ENCODE peak calls at places on chromosomes 12 and 14, in four cellular contexts. O is astrocyte of the spinal cord, D is A549, K is B cell. M is an unnamed sample.
A peak's percentile ranks its signal among the peaks of the same experiment; 100 is the strongest.

GRCh38 chr12:23543767-23544166 is 405.7 kb downstream of the SOX5 start:
- DNase-seq in K (no peak), O (no peak), D (no peak), M (no peak)

GRCh38 chr12:100995201-100995600 is 200.6 kb downstream of the ANO4 start:
- DNase-seq in O (peak; percentile 23), K (no peak), D (no peak), M (peak; percentile 21)

GRCh38 chr12:114841557-114842251 is 157.7 kb upstream of the TBX3 start:
- DNase-seq in O (no peak), K (no peak), D (no peak), M (no peak)

GRCh38 chr14:36676236-36676635 is 14.6 kb downstream of the PAX9 start:
- DNase-seq in K (no peak), D (no peak), O (no peak), M (no peak)

GRCh38 chr14:52399886-52400599 is 85.9 kb downstream of the PTGER2 start:
- DNase-seq in O (peak; percentile 54), D (no peak), K (no peak), M (no peak)

GRCh38 chr14:103033744-103034143 is 23.6 kb downstream of the CDC42BPB start:
- DNase-seq in K (no peak), O (no peak), D (peak; percentile 40), M (no peak)

GRCh38 chr12:2384029-2384386 is 331.2 kb downstream of the CACNA1C start:
- DNase-seq in D (no peak), O (no peak), K (no peak), M (no peak)

GRCh38 chr12:52789637-52790426 is 6.1 kb downstream of the KRT3 start:
- DNase-seq in K (no peak), O (no peak), D (no peak), M (no peak)

GRCh38 chr12:130788515-130788914 is 50.5 kb downstream of the STX2 start:
- DNase-seq in O (no peak), D (no peak), K (no peak), M (no peak)

GRCh38 chr12:72540811-72541210 is 268.6 kb downstream of the TRHDE start:
- DNase-seq in O (peak; percentile 50), K (no peak), D (no peak), M (no peak)

GRCh38 chr12:67989184-67989965 is at the start of gene IFNG-AS1:
- DNase-seq in D (no peak), O (no peak), K (peak; percentile 17), M (no peak)

GRCh38 chr12:51270067-51270846 is at the start of gene SMAGP:
- DNase-seq in K (peak; percentile 79), D (peak; percentile 68), O (peak; percentile 36), M (peak; percentile 83)

GRCh38 chr12:49930515-49931288 is 19.8 kb upstream of the AQP2 start:
- DNase-seq in D (no peak), K (no peak), O (peak; percentile 54), M (no peak)

GRCh38 chr14:22098435-22098834 is 424.8 kb upstream of the OR4E1 start:
- DNase-seq in K (no peak), O (no peak), D (no peak), M (no peak)

GRCh38 chr12:3168775-3169221 is 91.6 kb downstream of the TSPAN9 start:
- DNase-seq in D (peak; percentile 88), O (peak; percentile 96), K (no peak), M (no peak)

GRCh38 chr12:89070603-89071002 is 281.7 kb downstream of the DUSP6 start:
- DNase-seq in D (no peak), K (no peak), O (no peak), M (no peak)

GRCh38 chr14:54108481-54109471 is 152.2 kb upstream of the BMP4 start:
- DNase-seq in K (no peak), D (peak; percentile 17), O (peak; percentile 97), M (no peak)

GRCh38 chr14:50741571-50741970 is 73.5 kb upstream of the SAV1 start:
- DNase-seq in K (no peak), D (peak; percentile 46), O (peak; percentile 59), M (no peak)

GRCh38 chr12:16670456-16671050 is 64.6 kb upstream of the LMO3 start:
- DNase-seq in D (no peak), O (peak; percentile 28), K (no peak), M (no peak)

GRCh38 chr14:74326369-74327152 is 21.7 kb upstream of the VRTN start:
- DNase-seq in O (no peak), K (no peak), D (no peak), M (no peak)

GRCh38 chr12:48881652-48882324 is 16.1 kb upstream of the RND1 start:
- DNase-seq in O (no peak), K (no peak), D (no peak), M (no peak)

GRCh38 chr12:120592121-120593049 is 11.2 kb upstream of the POP5 start:
- DNase-seq in K (no peak), O (no peak), D (no peak), M (no peak)

GRCh38 chr12:100153131-100153530 is 10.5 kb upstream of the BLTP3B start:
- DNase-seq in D (no peak), O (no peak), K (no peak), M (no peak)

GRCh38 chr12:88450130-88450529 is 130.1 kb downstream of the KITLG start:
- DNase-seq in O (no peak), K (no peak), D (no peak), M (no peak)

GRCh38 chr12:131559517-131560516 is 151.1 kb upstream of the SFSWAP start:
- DNase-seq in D (peak; percentile 49), K (no peak), O (no peak), M (no peak)

GRCh38 chr14:96225745-96226151 is 21.1 kb downstream of the BDKRB2 start:
- DNase-seq in K (no peak), O (no peak), D (peak; percentile 41), M (no peak)

GRCh38 chr12:54352022-54352531 is 12.2 kb downstream of the GPR84 start:
- DNase-seq in O (peak; percentile 93), D (no peak), K (no peak), M (no peak)

GRCh38 chr14:61280092-61280525 is 1.0 kb downstream of the TMEM30B start:
- DNase-seq in D (no peak), K (peak; percentile 24), O (no peak), M (no peak)
- TF ChIP-seq CTCF in D (no peak), K (no peak), O (no peak), M (no peak)

GRCh38 chr14:101817511-101818001 is 56.0 kb downstream of the PPP2R5C start:
- DNase-seq in K (no peak), O (no peak), D (no peak), M (no peak)
- TF ChIP-seq CTCF in K (no peak), O (no peak), D (no peak), M (no peak)

GRCh38 chr12:57109207-57110160 is 1.7 kb downstream of the STAT6 start:
- DNase-seq in O (no peak), D (no peak), K (no peak), M (no peak)

GRCh38 chr12:57110189-57111045 is 745 bp downstream of the STAT6 start:
- DNase-seq in D (peak; percentile 75), O (no peak), K (peak; percentile 81), M (peak; percentile 81)

GRCh38 chr12:57116580-57117281 is 5.6 kb upstream of the STAT6 start:
- DNase-seq in D (no peak), O (no peak), K (no peak), M (no peak)

GRCh38 chr12:57111046-57111698 is at the start of gene STAT6:
- DNase-seq in D (peak; percentile 87), O (peak; percentile 84), K (peak; percentile 71), M (peak; percentile 73)

GRCh38 chr12:57112492-57113294 is 1.5 kb upstream of the STAT6 start:
- DNase-seq in K (no peak), D (no peak), O (no peak), M (no peak)
- TF ChIP-seq CTCF in K (peak; percentile 81), D (peak; percentile 95), O (peak; percentile 83), M (peak; percentile 85)

GRCh38 chr12:56221233-56221756 is 427 bp downstream of the RNF41 start:
- DNase-seq in O (peak; percentile 75), K (peak; percentile 80), D (peak; percentile 39), M (no peak)

GRCh38 chr12:56223571-56224101 is 506 bp upstream of the NABP2 start:
- DNase-seq in D (no peak), O (no peak), K (no peak), M (peak; percentile 10)

GRCh38 chr12:56220611-56221232 is 1.0 kb downstream of the RNF41 start:
- DNase-seq in D (no peak), O (peak; percentile 47), K (no peak), M (peak; percentile 29)

GRCh38 chr12:56222531-56222895 is 791 bp upstream of the RNF41 start:
- DNase-seq in D (no peak), O (peak; percentile 10), K (no peak), M (no peak)

GRCh38 chr12:56221757-56222530 is at the start of gene RNF41:
- DNase-seq in D (peak; percentile 97), K (peak; percentile 93), O (peak; percentile 98), M (peak; percentile 97)
- TF ChIP-seq CTCF in D (no peak), K (no peak), O (no peak), M (no peak)

GRCh38 chr12:110338754-110339153 is 57.7 kb downstream of the ATP2A2 start:
- DNase-seq in O (no peak), D (no peak), K (no peak), M (no peak)
- TF ChIP-seq CTCF in O (no peak), D (peak; percentile 34), K (peak; percentile 40), M (peak; percentile 18)

DNA sequence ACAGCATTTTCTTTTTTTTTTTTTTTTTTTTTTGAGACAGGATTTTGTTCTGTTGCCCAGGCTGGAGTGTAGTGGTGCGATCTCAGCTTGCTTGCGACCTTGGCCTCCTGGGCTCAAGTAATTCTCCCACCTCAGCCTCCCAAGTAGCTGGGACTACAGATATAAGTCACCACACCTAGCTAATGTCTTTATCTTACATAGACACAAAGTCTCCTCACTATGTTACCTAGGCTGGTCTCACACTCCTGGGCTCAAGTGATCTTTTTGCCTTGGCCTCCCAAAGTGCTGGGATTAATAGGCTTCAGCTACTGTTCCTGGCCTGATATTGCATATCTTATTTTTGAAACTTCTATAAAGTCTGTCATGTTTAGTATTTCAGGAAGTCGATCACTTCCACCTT is 6.0 kb upstream of the A2ML1 start:
- DNase-seq in D (no peak), O (no peak), K (no peak), M (no peak)
- TF ChIP-seq CTCF in D (no peak), O (no peak), K (no peak), M (no peak)

DNA sequence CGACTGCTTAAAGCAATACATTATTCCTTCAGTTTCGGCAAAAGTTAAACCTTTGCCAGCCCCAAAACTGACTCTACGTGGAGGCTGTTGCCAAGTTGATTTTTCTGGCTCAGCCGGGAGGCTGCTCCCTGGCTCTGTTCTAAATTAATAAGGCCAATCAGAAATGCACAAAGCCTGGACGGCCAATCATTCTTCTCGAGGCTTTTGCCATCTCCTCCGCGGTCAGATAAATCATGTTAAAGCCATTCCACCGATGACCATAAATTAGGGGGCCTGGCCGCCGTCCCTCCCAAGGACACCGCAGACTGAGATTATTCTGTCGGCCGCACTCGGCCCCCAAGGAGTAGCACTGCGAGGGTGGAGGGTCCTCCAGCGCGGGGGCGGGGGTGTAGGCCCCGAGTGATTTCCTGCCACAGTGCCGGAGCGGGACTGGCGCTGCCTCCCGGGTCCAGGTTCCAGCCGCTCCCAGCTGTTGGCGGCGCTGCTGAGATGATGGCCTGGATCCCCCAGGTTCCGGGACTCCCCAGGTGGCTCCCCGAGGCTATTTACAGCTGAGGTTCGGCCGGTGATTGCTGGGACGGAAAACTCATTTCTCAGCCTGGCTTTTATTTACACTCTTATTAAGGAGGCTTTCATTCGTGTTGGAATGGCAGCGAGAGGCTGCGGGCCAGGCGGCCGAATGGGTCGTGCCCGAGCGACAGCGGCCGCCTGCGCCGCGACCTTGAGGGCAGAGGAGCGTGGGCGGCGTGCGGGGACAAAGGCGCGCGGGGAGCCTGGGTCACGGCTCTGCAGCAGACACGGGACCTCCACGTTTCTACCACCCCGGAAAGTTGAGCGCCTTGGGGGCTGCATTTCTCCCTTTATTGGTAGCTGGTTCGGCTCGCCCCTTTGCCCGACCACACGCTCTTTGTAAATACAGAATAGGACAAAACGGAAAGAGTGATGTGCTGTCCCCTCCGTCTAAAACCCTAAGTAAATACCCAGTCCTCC is 165.2 kb downstream of the MON2 start:
- DNase-seq in D (peak; percentile 68), K (peak; percentile 70), O (peak; percentile 79), M (peak; percentile 75)
- TF ChIP-seq CTCF in D (no peak), K (no peak), O (peak; percentile 57), M (peak; percentile 48)

M was measured in GM13977.